ENCODE peak calls at places on chromosome 4, in six cellular contexts. B, Y, R, S, C and P are unnamed samples.

GRCh38 chr4:138267835-138268234 is 25.7 kb upstream of the SLC7A11 start:
- DNase-seq in C (no peak), R (no peak), Y (no peak), B (no peak), S (no peak), P (no peak)

GRCh38 chr4:110663738-110664444 is 41.0 kb upstream of the PITX2 start:
- DNase-seq in B (no peak), R (no peak), Y (no peak), S (no peak), C (no peak), P (no peak)

GRCh38 chr4:153555730-153556440 is 89.7 kb downstream of the TMEM131L start:
- DNase-seq in S (peak), C (peak), B (peak), Y (peak), R (peak), P (peak)

GRCh38 chr4:90074322-90074886 is 52.8 kb upstream of the CCSER1 start:
- DNase-seq in B (no peak), S (no peak), C (no peak), Y (no peak), R (no peak), P (no peak)

GRCh38 chr4:179836179-179837075 is 2394.2 kb upstream of the AGA start:
- DNase-seq in C (no peak), S (no peak), Y (no peak), R (no peak), B (no peak), P (no peak)

GRCh38 chr4:10582059-10582686 is 102.4 kb downstream of the CLNK start:
- DNase-seq in Y (peak), C (peak), B (peak), R (peak), S (peak), P (peak)

GRCh38 chr4:113555868-113556267 is 205.7 kb downstream of the CAMK2D start:
- DNase-seq in Y (no peak), C (peak), S (no peak), B (no peak), R (peak), P (peak)

GRCh38 chr4:76948441-76949292 is 885 bp upstream of the SEPTIN11 start:
- DNase-seq in C (peak), S (peak), R (peak), Y (peak), B (peak), P (peak)

GRCh38 chr4:41079871-41080565 is 134.3 kb downstream of the APBB2 start:
- DNase-seq in S (no peak), R (no peak), C (no peak), B (no peak), Y (no peak), P (no peak)

GRCh38 chr4:6172093-6172926 is 28.0 kb downstream of the JAKMIP1 start:
- DNase-seq in C (no peak), B (peak), Y (no peak), R (no peak), S (no peak), P (no peak)

GRCh38 chr4:14375816-14376215 is 626.5 kb upstream of the CPEB2 start:
- DNase-seq in C (no peak), B (no peak), R (no peak), S (no peak), Y (no peak), P (no peak)

GRCh38 chr4:176841730-176842129 is 49.0 kb upstream of the VEGFC start:
- DNase-seq in C (no peak), R (no peak), B (no peak), Y (no peak), S (no peak), P (no peak)

GRCh38 chr4:166460769-166461550 is 587.9 kb downstream of the TLL1 start:
- DNase-seq in R (no peak), S (no peak), C (no peak), Y (no peak), B (no peak), P (no peak)

GRCh38 chr4:1571165-1571908 is 112.8 kb downstream of the FAM53A start:
- DNase-seq in R (no peak), S (peak), Y (no peak), B (no peak), C (no peak), P (no peak)

GRCh38 chr4:181753189-181753588 is 490.0 kb upstream of the TENM3 start:
- DNase-seq in Y (no peak), C (no peak), R (no peak), B (no peak), S (no peak), P (no peak)

GRCh38 chr4:188941524-188942109 is 802.4 kb downstream of the TRIML1 start:
- DNase-seq in Y (no peak), B (no peak), C (no peak), S (no peak), R (no peak), P (no peak)

GRCh38 chr4:113952452-113953029 is 26.9 kb downstream of the ARSJ start:
- DNase-seq in S (no peak), Y (peak), C (no peak), R (peak), B (no peak), P (no peak)

GRCh38 chr4:112060212-112060611 is 85.0 kb upstream of the FAM241A start:
- DNase-seq in S (no peak), R (no peak), Y (peak), B (no peak), C (no peak), P (no peak)

GRCh38 chr4:48038666-48039065 is 22.1 kb downstream of the NIPAL1 start:
- DNase-seq in C (no peak), S (no peak), Y (peak), B (no peak), R (no peak), P (no peak)

GRCh38 chr4:1336079-1336478 is 10.9 kb upstream of the UVSSA start:
- DNase-seq in R (no peak), Y (peak), B (no peak), S (no peak), C (no peak), P (no peak)

GRCh38 chr4:17096692-17097091 is 198.2 kb upstream of the LDB2 start:
- DNase-seq in B (no peak), C (no peak), S (no peak), R (no peak), Y (no peak), P (no peak)

GRCh38 chr4:179583221-179583620 is 2141.0 kb upstream of the AGA start:
- DNase-seq in B (no peak), Y (no peak), S (no peak), C (no peak), R (no peak), P (no peak)

GRCh38 chr4:56701156-56701471 is 20.0 kb upstream of the HOPX start:
- DNase-seq in R (no peak), Y (no peak), B (no peak), S (no peak), C (no peak), P (no peak)

GRCh38 chr4:157992038-157992706 is 180.7 kb downstream of the GASK1B start:
- DNase-seq in S (peak), R (peak), B (no peak), C (no peak), Y (peak), P (no peak)

GRCh38 chr4:48692897-48693296 is 87.2 kb downstream of the FRYL start:
- DNase-seq in S (no peak), R (no peak), Y (no peak), B (no peak), C (no peak), P (no peak)

GRCh38 chr4:106704253-106704870 is 331.8 kb downstream of the DKK2 start:
- DNase-seq in B (no peak), Y (no peak), S (no peak), R (no peak), C (no peak), P (no peak)

GRCh38 chr4:73832651-73833237 is 3.7 kb upstream of the CXCL6 start:
- DNase-seq in Y (no peak), R (no peak), C (no peak), S (no peak), B (no peak), P (no peak)

GRCh38 chr4:110164251-110164650 is 34.2 kb downstream of the ELOVL6 start:
- DNase-seq in R (no peak), Y (no peak), C (no peak), S (no peak), B (no peak), P (no peak)

GRCh38 chr4:155888171-155888570 is 15.3 kb upstream of the TDO2 start:
- DNase-seq in C (no peak), B (no peak), S (no peak), R (no peak), Y (no peak), P (no peak)

GRCh38 chr4:189001283-189001970 is 862.2 kb downstream of the TRIML1 start:
- DNase-seq in Y (no peak), R (no peak), C (no peak), S (no peak), B (no peak), P (no peak)

GRCh38 chr4:35364321-35364870 is 879.9 kb downstream of the ARAP2 start:
- DNase-seq in C (no peak), R (no peak), Y (no peak), S (no peak), B (no peak), P (no peak)

GRCh38 chr4:19368800-19369199 is 882.9 kb upstream of the SLIT2 start:
- DNase-seq in B (no peak), C (no peak), R (no peak), Y (no peak), S (no peak), P (no peak)

GRCh38 chr4:185656467-185656890 is 121.2 kb upstream of the PDLIM3 start:
- DNase-seq in C (peak), Y (no peak), R (peak), B (peak), S (peak), P (peak)

GRCh38 chr4:169210516-169211108 is 60.1 kb downstream of the SH3RF1 start:
- DNase-seq in Y (no peak), S (no peak), B (no peak), R (no peak), C (no peak), P (no peak)

GRCh38 chr4:154560824-154561231 is 2.0 kb upstream of the FGB start:
- DNase-seq in Y (peak), R (no peak), S (no peak), C (no peak), B (no peak), P (no peak)

DNA sequence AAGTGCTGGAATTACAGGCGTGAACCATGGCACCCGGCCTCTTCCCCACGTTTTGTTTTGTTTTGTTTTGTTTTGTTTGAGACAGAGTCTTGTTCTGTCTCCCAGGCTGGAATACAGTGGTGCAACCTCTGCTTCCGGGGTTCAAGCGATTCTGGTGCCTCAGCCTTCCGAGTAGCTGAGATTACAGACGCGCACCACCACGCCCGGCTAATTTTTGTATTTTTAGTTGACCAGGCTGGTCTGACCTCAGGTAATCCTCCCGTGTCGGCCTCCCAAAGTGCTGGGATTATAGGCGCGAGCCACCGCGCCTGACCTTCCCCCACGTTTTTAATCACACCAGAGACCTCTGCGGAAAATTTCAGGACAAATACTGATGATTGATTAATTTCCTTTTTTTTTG is 2.2 kb downstream of the ENOPH1 start:
- DNase-seq in S (no peak), B (no peak), R (no peak), Y (no peak), C (no peak), P (no peak)
- H3K4me3 ChIP-seq in S (no peak), B (no peak), R (no peak), Y (peak), C (no peak), P (no peak)

GRCh38 chr4:128862608-128863313 is 53.3 kb downstream of the JADE1 start:
- DNase-seq in C (no peak), S (no peak), R (no peak), B (no peak), Y (no peak), P (no peak)

GRCh38 chr4:128866281-128866680 is 56.8 kb downstream of the JADE1 start:
- DNase-seq in B (no peak), C (no peak), S (no peak), Y (no peak), R (no peak), P (no peak)

GRCh38 chr4:128863314-128864075 is 54.0 kb downstream of the JADE1 start:
- DNase-seq in B (peak), R (peak), Y (peak), S (peak), C (peak), P (peak)

GRCh38 chr4:128866691-128867090 is 57.2 kb downstream of the JADE1 start:
- DNase-seq in R (no peak), Y (no peak), B (no peak), S (no peak), C (no peak), P (no peak)

DNA sequence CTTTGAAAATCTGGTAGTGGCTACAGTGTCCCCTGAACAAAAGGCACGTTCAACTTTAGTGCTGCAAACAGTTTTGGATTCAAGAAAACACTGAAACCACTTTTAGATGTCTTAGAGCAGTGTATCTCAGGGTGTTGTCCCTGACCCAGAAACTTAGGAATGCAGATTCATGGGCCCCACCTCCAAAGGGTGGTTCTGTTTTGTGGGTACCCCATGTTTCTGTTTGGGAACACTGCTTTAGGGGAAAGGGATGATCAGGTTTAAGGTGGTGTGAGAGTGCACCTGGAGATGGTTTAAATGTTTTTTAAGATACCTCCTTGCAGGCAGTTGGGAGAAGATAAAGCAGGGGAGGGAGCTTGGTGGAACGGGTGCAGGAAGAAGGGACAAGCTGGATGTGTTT is 55.6 kb downstream of the JADE1 start:
- DNase-seq in R (no peak), Y (no peak), B (no peak), C (no peak), S (no peak), P (no peak)
- TF ChIP-seq POLR2A in R (no peak), Y (no peak), B (no peak), C (no peak), S (no peak), P (no peak)

DNA sequence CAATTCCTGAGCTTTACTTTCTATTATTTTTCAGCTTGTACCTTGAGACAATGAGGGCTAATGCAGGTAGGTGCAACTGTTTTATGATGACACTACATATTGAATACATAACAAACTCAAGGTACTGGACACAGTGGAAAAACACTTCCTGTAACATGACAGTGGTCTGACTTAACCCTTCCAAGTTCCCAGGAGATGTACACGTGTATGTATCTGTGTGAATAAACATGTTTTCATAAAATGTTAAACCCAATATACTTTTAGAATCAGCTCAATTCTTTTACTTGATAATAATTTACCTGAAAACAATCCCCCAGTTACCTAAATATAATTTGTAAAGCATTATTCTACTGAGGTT is 1.2 kb upstream of the PPARGC1A start:
- DNase-seq in R (no peak), S (no peak), C (no peak), Y (no peak), B (no peak), P (no peak)
- H3K4me3 ChIP-seq in R (no peak), S (peak), C (no peak), Y (peak), B (peak), P (peak)

GRCh38 chr4:140152760-140153418 is 1.1 kb downstream of the MAML3 start:
- DNase-seq in S (peak), C (peak), R (peak), Y (no peak), B (peak), P (peak)
- TF ChIP-seq POLR2A in S (no peak), C (peak), R (peak), Y (no peak), B (no peak), P (no peak)

DNA sequence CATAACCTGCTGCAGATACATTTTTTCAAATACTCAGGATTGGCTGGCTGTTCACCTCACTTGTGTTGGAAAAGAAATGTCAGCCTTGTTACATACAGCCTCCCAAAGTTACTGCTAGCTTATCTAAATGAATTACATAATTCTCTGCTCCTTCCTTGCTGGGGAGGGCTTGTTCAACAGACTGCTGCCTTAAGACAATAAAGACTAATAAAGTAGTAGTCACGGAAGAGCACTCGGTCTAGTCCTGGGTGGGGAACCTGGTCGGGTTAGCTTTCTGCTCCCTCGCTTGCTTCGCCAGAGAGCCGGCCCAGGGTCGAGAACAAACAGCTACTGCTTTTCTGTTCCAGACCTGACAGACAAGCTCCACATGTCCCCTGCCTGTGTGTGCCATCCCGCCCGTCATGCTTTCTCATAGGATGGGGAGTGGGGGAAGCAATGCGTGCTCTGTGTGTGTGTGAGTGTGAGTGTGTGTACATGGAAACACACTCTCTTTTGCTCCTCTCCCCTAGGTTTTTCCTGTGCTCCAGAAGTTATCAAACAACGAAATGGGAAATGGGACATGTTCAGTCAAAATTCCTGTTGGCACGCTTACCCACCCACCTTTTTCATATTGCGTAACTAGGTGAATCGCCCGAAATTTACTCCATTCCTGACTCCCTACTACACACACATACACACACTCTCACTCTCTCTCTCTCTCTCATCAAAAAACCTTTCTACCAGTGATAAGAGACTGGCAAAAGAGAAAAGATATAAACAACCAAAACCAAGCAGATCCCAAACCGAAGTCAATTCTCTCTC is 1.4 kb downstream of the NPY1R start:
- DNase-seq in Y (no peak), C (no peak), R (no peak), B (no peak), S (no peak), P (peak)
- H3K4me3 ChIP-seq in Y (no peak), C (no peak), R (no peak), B (peak), S (peak), P (peak)

DNA sequence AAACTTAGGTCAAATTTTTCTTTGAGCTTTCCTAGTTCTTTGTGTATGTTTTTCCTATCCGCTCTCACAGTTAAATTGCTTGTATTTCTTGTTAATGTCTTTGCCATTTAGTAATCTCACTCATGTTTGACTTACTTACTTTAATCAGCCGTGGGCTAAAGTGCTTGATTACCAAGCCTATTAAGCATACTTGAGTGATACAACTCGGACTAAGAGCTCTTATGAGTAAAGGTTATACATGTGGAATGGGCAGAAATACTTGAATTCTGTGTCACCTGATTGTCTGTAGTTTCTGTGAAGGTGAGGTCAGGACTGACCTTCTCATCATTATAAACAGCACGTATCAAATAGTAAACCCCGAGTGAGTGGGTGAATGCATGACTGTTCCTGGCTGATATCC is 664.5 kb downstream of the PDHA2 start:
- DNase-seq in B (no peak), Y (no peak), S (no peak), R (no peak), C (no peak), P (no peak)
- TF ChIP-seq POLR2A in B (no peak), Y (no peak), S (no peak), R (no peak), C (no peak), P (no peak)

DNA sequence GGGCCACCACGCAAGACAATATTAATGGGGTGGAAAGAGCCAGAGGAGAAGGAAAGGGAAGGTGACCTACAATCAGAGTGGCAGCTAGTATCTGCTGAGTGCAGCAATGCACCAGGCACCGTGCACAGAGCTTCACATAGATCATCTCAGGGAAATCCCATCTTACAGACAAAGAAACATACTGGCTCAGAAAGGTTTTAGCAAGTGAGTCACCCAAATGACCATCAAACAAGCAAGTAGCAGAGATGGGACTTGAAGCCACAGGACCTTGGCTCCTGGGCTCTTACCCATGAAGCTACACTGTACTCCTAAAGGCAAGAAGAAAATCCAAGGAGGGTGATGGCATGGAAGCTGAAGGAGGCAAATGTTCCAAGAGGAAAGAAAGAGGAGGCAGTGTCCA is 6.8 kb downstream of the ANXA5 start:
- DNase-seq in S (no peak), R (no peak), B (no peak), C (no peak), Y (no peak), P (no peak)
- H3K4me3 ChIP-seq in S (no peak), R (no peak), B (no peak), C (no peak), Y (no peak), P (no peak)

GRCh38 chr4:38745881-38746280 is 36.9 kb downstream of the TLR10 start:
- DNase-seq in Y (no peak), C (peak), S (no peak), R (no peak), B (no peak), P (no peak)
- TF ChIP-seq POLR2A in Y (no peak), C (no peak), S (no peak), R (no peak), B (no peak), P (no peak)

DNA sequence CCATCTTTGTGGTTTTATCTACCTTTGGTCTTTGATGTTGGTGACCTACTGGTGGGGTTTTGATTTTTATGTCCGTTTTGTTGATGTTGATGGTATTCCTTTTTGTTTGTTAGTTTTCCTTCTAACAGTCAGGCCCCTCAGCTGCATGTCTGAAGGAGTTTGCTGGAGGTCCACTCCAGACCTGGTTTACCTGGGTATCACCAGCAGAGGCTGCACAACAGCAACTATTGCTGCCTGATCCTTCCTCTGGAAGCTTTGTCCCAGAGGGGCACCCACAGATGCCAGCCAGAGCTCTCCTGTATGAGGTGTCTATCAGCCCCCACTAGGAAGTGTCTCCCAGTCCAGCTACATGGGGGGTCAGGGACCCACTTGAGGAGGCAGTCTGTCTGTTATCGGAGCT is 199.3 kb upstream of the WDFY3 start:
- DNase-seq in R (no peak), S (no peak), B (no peak), C (no peak), Y (no peak), P (no peak)
- H3K4me3 ChIP-seq in R (no peak), S (no peak), B (no peak), C (no peak), Y (no peak), P (no peak)